ENCODE peak calls at places on chromosomes 2 and 18, in ten cellular contexts. One of them, this sample, is unnamed.
A peak's percentile ranks its signal among the peaks of the same experiment; 100 is the strongest.

GRCh38 chr18:49377742-49378141 is 82.7 kb downstream of the DYM start:
- DNase-seq in GM12891: no peak
- DNase-seq in GM23338: no peak
- DNase-seq in sigmoid colon: no peak
- DNase-seq in transverse colon: no peak
- DNase-seq in HCT116: no peak
- DNase-seq in stomach: no peak
- DNase-seq in SK-N-MC: no peak
- DNase-seq in HepG2: peak; percentile 34
- DNase-seq in HL-60: no peak
- DNase-seq in this sample: no peak

GRCh38 chr2:48856144-48856543 is 100.6 kb upstream of the LHCGR start:
- DNase-seq in GM12891: no peak
- DNase-seq in GM23338: no peak
- DNase-seq in sigmoid colon: no peak
- DNase-seq in transverse colon: no peak
- DNase-seq in HCT116: no peak
- DNase-seq in stomach: no peak
- DNase-seq in SK-N-MC: no peak
- DNase-seq in HepG2: no peak
- DNase-seq in HL-60: no peak
- DNase-seq in this sample: no peak

GRCh38 chr2:187138240-187138639 is 289.3 kb upstream of the ZSWIM2 start:
- DNase-seq in GM12891: peak; percentile 0
- DNase-seq in GM23338: peak; percentile 69
- DNase-seq in sigmoid colon: no peak
- DNase-seq in transverse colon: peak; percentile 24
- DNase-seq in HCT116: peak; percentile 24
- DNase-seq in stomach: no peak
- DNase-seq in SK-N-MC: no peak
- DNase-seq in HepG2: peak; percentile 37
- DNase-seq in HL-60: no peak
- DNase-seq in this sample: no peak

GRCh38 chr2:38170098-38170497 is 94.1 kb upstream of the CYP1B1 start:
- DNase-seq in GM12891: no peak
- DNase-seq in GM23338: no peak
- DNase-seq in sigmoid colon: no peak
- DNase-seq in transverse colon: no peak
- DNase-seq in HCT116: no peak
- DNase-seq in stomach: no peak
- DNase-seq in SK-N-MC: no peak
- DNase-seq in HepG2: no peak
- DNase-seq in HL-60: no peak
- DNase-seq in this sample: no peak

GRCh38 chr2:130829020-130829419 is 7.7 kb upstream of the ARHGEF4 start:
- DNase-seq in GM12891: no peak
- DNase-seq in GM23338: peak; percentile 30
- DNase-seq in sigmoid colon: no peak
- DNase-seq in transverse colon: no peak
- DNase-seq in HCT116: peak; percentile 43
- DNase-seq in stomach: no peak
- DNase-seq in SK-N-MC: no peak
- DNase-seq in HepG2: no peak
- DNase-seq in HL-60: no peak
- DNase-seq in this sample: no peak

GRCh38 chr2:69955029-69955428 is 6.4 kb downstream of the ASPRV1 start:
- DNase-seq in GM12891: no peak
- DNase-seq in GM23338: no peak
- DNase-seq in sigmoid colon: no peak
- DNase-seq in transverse colon: no peak
- DNase-seq in HCT116: no peak
- DNase-seq in stomach: no peak
- DNase-seq in SK-N-MC: no peak
- DNase-seq in HepG2: peak; percentile 26
- DNase-seq in HL-60: no peak
- DNase-seq in this sample: no peak

GRCh38 chr18:9825571-9826073 is 60.2 kb upstream of the TXNDC2 start:
- DNase-seq in GM12891: no peak
- DNase-seq in GM23338: no peak
- DNase-seq in sigmoid colon: no peak
- DNase-seq in transverse colon: peak; percentile 68
- DNase-seq in HCT116: peak; percentile 83
- DNase-seq in stomach: no peak
- DNase-seq in SK-N-MC: no peak
- DNase-seq in HepG2: peak; percentile 47
- DNase-seq in HL-60: peak; percentile 87
- DNase-seq in this sample: no peak

GRCh38 chr2:218286570-218287459 is 5.5 kb downstream of the TMBIM1 start:
- DNase-seq in GM12891: peak; percentile 67
- DNase-seq in GM23338: peak; percentile 95
- DNase-seq in sigmoid colon: peak; percentile 97
- DNase-seq in transverse colon: peak; percentile 96
- DNase-seq in HCT116: peak; percentile 88
- DNase-seq in stomach: peak; percentile 93
- DNase-seq in SK-N-MC: no peak
- DNase-seq in HepG2: peak; percentile 96
- DNase-seq in HL-60: peak; percentile 93
- DNase-seq in this sample: peak; percentile 83

GRCh38 chr18:73924836-73925235 is 222.8 kb downstream of the FBXO15 start:
- DNase-seq in GM12891: no peak
- DNase-seq in GM23338: no peak
- DNase-seq in sigmoid colon: no peak
- DNase-seq in transverse colon: no peak
- DNase-seq in HCT116: no peak
- DNase-seq in stomach: no peak
- DNase-seq in SK-N-MC: no peak
- DNase-seq in HepG2: no peak
- DNase-seq in HL-60: no peak
- DNase-seq in this sample: no peak

GRCh38 chr2:239463541-239464165 is 62.8 kb upstream of the HDAC4 start:
- DNase-seq in GM12891: no peak
- DNase-seq in GM23338: no peak
- DNase-seq in sigmoid colon: peak; percentile 65
- DNase-seq in transverse colon: peak; percentile 5
- DNase-seq in HCT116: no peak
- DNase-seq in stomach: no peak
- DNase-seq in SK-N-MC: no peak
- DNase-seq in HepG2: no peak
- DNase-seq in HL-60: no peak
- DNase-seq in this sample: no peak

GRCh38 chr2:20485612-20485926 is 38.7 kb downstream of the RHOB start:
- DNase-seq in GM12891: no peak
- DNase-seq in GM23338: no peak
- DNase-seq in sigmoid colon: peak; percentile 38
- DNase-seq in transverse colon: no peak
- DNase-seq in HCT116: no peak
- DNase-seq in stomach: no peak
- DNase-seq in SK-N-MC: no peak
- DNase-seq in HepG2: no peak
- DNase-seq in HL-60: no peak
- DNase-seq in this sample: no peak

DNA sequence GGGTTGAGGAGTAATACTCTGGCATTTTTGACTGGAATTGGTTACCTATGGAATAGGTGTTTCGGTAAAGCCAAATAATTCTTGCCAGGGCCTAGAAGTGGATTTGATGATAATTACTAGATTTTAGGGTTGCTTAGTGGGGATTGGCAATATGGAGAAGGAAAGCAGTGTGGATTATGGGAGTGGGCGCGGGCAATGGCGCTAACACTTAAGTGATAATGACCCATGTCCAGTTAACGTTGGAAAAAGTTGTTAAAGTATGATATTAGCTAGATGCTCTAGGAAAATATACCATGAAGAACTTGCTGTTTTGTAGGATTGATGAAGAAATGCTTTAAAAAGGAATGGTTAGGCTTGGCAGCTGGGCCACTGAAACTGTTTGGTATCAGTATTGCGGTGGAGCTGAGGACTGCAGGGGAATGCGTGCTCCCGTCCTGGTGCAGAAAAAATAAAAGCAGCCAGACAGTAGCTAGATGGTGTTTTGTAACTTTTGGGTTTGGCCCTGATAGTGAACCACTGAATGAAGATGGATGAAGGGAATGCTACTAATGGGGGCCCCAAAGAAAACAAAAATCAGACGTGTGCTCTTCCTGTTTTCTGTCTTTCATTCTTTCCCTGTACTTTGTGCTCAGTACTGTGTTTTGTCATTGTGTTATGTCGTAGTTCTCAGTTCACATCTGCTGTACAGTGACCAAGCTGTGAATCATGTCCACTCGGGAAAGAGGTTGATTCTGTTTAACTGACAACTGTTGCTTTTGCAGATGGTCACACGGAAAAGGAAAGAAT is 937 bp downstream of the INSIG2 start:
- DNase-seq in GM12891: no peak
- DNase-seq in GM23338: peak; percentile 25
- DNase-seq in sigmoid colon: no peak
- DNase-seq in transverse colon: peak; percentile 31
- DNase-seq in HCT116: no peak
- DNase-seq in stomach: peak; percentile 34
- DNase-seq in SK-N-MC: no peak
- DNase-seq in HepG2: peak; percentile 89
- DNase-seq in HL-60: peak; percentile 40
- DNase-seq in this sample: no peak
- TF ChIP-seq POLR2AphosphoS5 in GM12891: no peak
- TF ChIP-seq POLR2AphosphoS5 in GM23338: no peak
- TF ChIP-seq POLR2AphosphoS5 in sigmoid colon: no peak
- TF ChIP-seq POLR2AphosphoS5 in transverse colon: no peak
- TF ChIP-seq POLR2AphosphoS5 in HCT116: no peak
- TF ChIP-seq POLR2AphosphoS5 in stomach: no peak
- TF ChIP-seq POLR2AphosphoS5 in SK-N-MC: no peak
- TF ChIP-seq POLR2AphosphoS5 in HepG2: peak; percentile 84
- TF ChIP-seq POLR2AphosphoS5 in HL-60: no peak
- TF ChIP-seq POLR2AphosphoS5 in this sample: no peak

GRCh38 chr2:85745619-85746018 is 8.2 kb upstream of the ATOH8 start:
- DNase-seq in GM12891: no peak
- DNase-seq in GM23338: no peak
- DNase-seq in sigmoid colon: no peak
- DNase-seq in transverse colon: no peak
- DNase-seq in HCT116: no peak
- DNase-seq in stomach: no peak
- DNase-seq in SK-N-MC: no peak
- DNase-seq in HepG2: no peak
- DNase-seq in HL-60: no peak
- DNase-seq in this sample: no peak

GRCh38 chr2:85743304-85743978 is 10.3 kb upstream of the ATOH8 start:
- DNase-seq in GM12891: no peak
- DNase-seq in GM23338: no peak
- DNase-seq in sigmoid colon: no peak
- DNase-seq in transverse colon: no peak
- DNase-seq in HCT116: no peak
- DNase-seq in stomach: no peak
- DNase-seq in SK-N-MC: no peak
- DNase-seq in HepG2: no peak
- DNase-seq in HL-60: no peak
- DNase-seq in this sample: no peak

GRCh38 chr2:85744055-85744454 is 9.7 kb upstream of the ATOH8 start:
- DNase-seq in GM12891: no peak
- DNase-seq in GM23338: no peak
- DNase-seq in sigmoid colon: no peak
- DNase-seq in transverse colon: no peak
- DNase-seq in HCT116: no peak
- DNase-seq in stomach: no peak
- DNase-seq in SK-N-MC: no peak
- DNase-seq in HepG2: no peak
- DNase-seq in HL-60: no peak
- DNase-seq in this sample: no peak

GRCh38 chr2:85746313-85747004 is 7.3 kb upstream of the ATOH8 start:
- DNase-seq in GM12891: no peak
- DNase-seq in GM23338: no peak
- DNase-seq in sigmoid colon: no peak
- DNase-seq in transverse colon: no peak
- DNase-seq in HCT116: no peak
- DNase-seq in stomach: no peak
- DNase-seq in SK-N-MC: no peak
- DNase-seq in HepG2: no peak
- DNase-seq in HL-60: no peak
- DNase-seq in this sample: no peak

DNA sequence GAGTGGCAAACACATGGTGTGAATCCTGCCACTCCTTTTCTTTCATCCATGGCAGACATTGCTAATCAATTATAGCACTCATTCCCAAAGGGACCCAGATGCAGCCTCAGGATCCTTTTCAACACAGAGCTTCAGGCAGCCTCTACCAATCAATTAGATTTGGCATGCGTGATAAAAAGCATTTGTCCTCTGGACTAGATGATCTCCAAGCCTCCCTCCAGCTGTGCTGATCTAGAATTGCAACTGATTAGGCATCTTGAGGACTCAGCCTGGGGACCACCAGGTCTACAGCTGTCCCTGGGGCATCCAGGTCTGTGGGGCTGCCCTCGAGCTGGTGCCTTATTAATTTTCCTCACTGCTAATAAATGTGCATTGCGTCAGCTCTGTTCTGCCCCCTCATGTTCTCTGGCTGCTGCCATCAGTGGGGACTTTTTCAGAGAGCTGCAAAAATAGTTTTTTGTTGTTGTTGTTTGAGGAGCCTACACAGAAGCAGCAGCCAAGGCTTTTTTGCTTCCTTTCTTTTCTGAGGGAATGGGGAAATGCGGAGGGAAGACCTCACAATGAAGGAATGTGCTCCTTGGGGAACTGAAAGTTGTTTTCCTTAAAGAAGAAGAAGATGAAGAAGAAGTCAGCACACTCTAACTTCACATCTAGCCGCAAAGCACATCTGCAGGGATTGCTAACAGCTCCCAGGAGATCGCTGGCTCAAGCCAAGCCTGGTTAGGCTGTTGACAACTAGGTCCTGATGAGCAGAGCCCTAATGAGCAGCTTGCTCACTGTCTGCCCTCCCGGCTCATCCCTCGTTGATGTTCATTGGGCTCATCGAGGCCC is 8.8 kb upstream of the ATOH8 start:
- DNase-seq in GM12891: no peak
- DNase-seq in GM23338: no peak
- DNase-seq in sigmoid colon: peak; percentile 86
- DNase-seq in transverse colon: peak; percentile 27
- DNase-seq in HCT116: no peak
- DNase-seq in stomach: no peak
- DNase-seq in SK-N-MC: peak; percentile 63
- DNase-seq in HepG2: no peak
- DNase-seq in HL-60: no peak
- DNase-seq in this sample: no peak
- TF ChIP-seq POLR2AphosphoS5 in GM12891: no peak
- TF ChIP-seq POLR2AphosphoS5 in GM23338: no peak
- TF ChIP-seq POLR2AphosphoS5 in sigmoid colon: peak; percentile 11
- TF ChIP-seq POLR2AphosphoS5 in transverse colon: no peak
- TF ChIP-seq POLR2AphosphoS5 in HCT116: no peak
- TF ChIP-seq POLR2AphosphoS5 in stomach: peak; percentile 38
- TF ChIP-seq POLR2AphosphoS5 in SK-N-MC: peak; percentile 21
- TF ChIP-seq POLR2AphosphoS5 in HepG2: no peak
- TF ChIP-seq POLR2AphosphoS5 in HL-60: no peak
- TF ChIP-seq POLR2AphosphoS5 in this sample: peak; percentile 47

GRCh38 chr2:237128026-237128703 is 42.5 kb downstream of the COPS8 start:
- DNase-seq in GM12891: no peak
- DNase-seq in GM23338: peak; percentile 28
- DNase-seq in sigmoid colon: peak; percentile 99
- DNase-seq in transverse colon: peak; percentile 79
- DNase-seq in HCT116: peak; percentile 77
- DNase-seq in stomach: peak; percentile 77
- DNase-seq in SK-N-MC: no peak
- DNase-seq in HepG2: peak; percentile 22
- DNase-seq in HL-60: no peak
- DNase-seq in this sample: peak; percentile 82
- TF ChIP-seq POLR2AphosphoS5 in GM12891: no peak
- TF ChIP-seq POLR2AphosphoS5 in GM23338: no peak
- TF ChIP-seq POLR2AphosphoS5 in sigmoid colon: peak; percentile 87
- TF ChIP-seq POLR2AphosphoS5 in transverse colon: peak; percentile 87
- TF ChIP-seq POLR2AphosphoS5 in HCT116: peak; percentile 43
- TF ChIP-seq POLR2AphosphoS5 in stomach: peak; percentile 60
- TF ChIP-seq POLR2AphosphoS5 in SK-N-MC: no peak
- TF ChIP-seq POLR2AphosphoS5 in HepG2: no peak
- TF ChIP-seq POLR2AphosphoS5 in HL-60: no peak
- TF ChIP-seq POLR2AphosphoS5 in this sample: peak; percentile 73

GRCh38 chr2:46954951-46955571 is 39.5 kb upstream of the MCFD2 start:
- DNase-seq in GM12891: no peak
- DNase-seq in GM23338: no peak
- DNase-seq in sigmoid colon: peak; percentile 88
- DNase-seq in transverse colon: peak; percentile 41
- DNase-seq in HCT116: no peak
- DNase-seq in stomach: peak; percentile 43
- DNase-seq in SK-N-MC: no peak
- DNase-seq in HepG2: peak; percentile 92
- DNase-seq in HL-60: no peak
- DNase-seq in this sample: peak; percentile 79
- TF ChIP-seq POLR2AphosphoS5 in GM12891: no peak
- TF ChIP-seq POLR2AphosphoS5 in GM23338: no peak
- TF ChIP-seq POLR2AphosphoS5 in sigmoid colon: no peak
- TF ChIP-seq POLR2AphosphoS5 in transverse colon: no peak
- TF ChIP-seq POLR2AphosphoS5 in HCT116: no peak
- TF ChIP-seq POLR2AphosphoS5 in stomach: no peak
- TF ChIP-seq POLR2AphosphoS5 in SK-N-MC: no peak
- TF ChIP-seq POLR2AphosphoS5 in HepG2: no peak
- TF ChIP-seq POLR2AphosphoS5 in HL-60: no peak
- TF ChIP-seq POLR2AphosphoS5 in this sample: peak; percentile 31

This sample was measured in breast epithelium.